ENCODE peak calls at places on chromosomes 7 and 10, in seven cellular contexts. Q is tibial artery; C is CD4-positive, CD25-positive, alpha-beta regulatory T cell; R is stimulated activated CD4-positive, alpha-beta T cell treated with anti-CD3 and anti-CD28 coated beads, Interleukin-2, amount 100 ng/mL, for 48 hours; L is cerebellum; T is HCT116; U is HS-27A. X is an unnamed sample.

GRCh38 chr10:30282226-30282625 is 66.9 kb downstream of the MTPAP start:
- DNase-seq in Q (no peak), C (no peak), R (no peak), L (no peak), T (no peak), U (no peak), X (no peak)

GRCh38 chr10:97140887-97141745 is 44.6 kb downstream of the SLIT1 start:
- DNase-seq in Q (no peak), C (no peak), R (no peak), L (no peak), T (no peak), U (no peak), X (no peak)

GRCh38 chr7:121634356-121634755 is 238.2 kb upstream of the FAM3C start:
- DNase-seq in Q (no peak), C (no peak), R (no peak), L (no peak), T (no peak), U (no peak), X (no peak)

GRCh38 chr10:32266979-32267378 is 80.0 kb downstream of the EPC1 start:
- DNase-seq in Q (no peak), C (no peak), R (no peak), L (no peak), T (no peak), U (no peak), X (no peak)

GRCh38 chr7:207418-208127 is 15.2 kb downstream of the FAM20C start:
- DNase-seq in Q (no peak), C (no peak), R (no peak), L (no peak), T (no peak), U (no peak), X (no peak)

GRCh38 chr10:15897282-15897681 is 37.0 kb upstream of the MINDY3 start:
- DNase-seq in Q (no peak), C (no peak), R (no peak), L (no peak), T (no peak), U (no peak), X (no peak)

GRCh38 chr7:1567893-1568292 is 1.9 kb downstream of the PSMG3 start:
- DNase-seq in Q (no peak), C (no peak), R (no peak), L (no peak), T (no peak), U (no peak), X (no peak)

GRCh38 chr7:16839646-16840045 is 34.8 kb upstream of the AGR2 start:
- DNase-seq in Q (no peak), C (no peak), R (no peak), L (no peak), T (no peak), U (no peak), X (no peak)

GRCh38 chr10:113283189-113283588 is 269.7 kb upstream of the HABP2 start:
- DNase-seq in Q (no peak), C (no peak), R (no peak), L (no peak), T (peak), U (no peak), X (no peak)

GRCh38 chr7:1290262-1291039 is 57.8 kb downstream of the UNCX start:
- DNase-seq in Q (no peak), C (peak), R (no peak), L (peak), T (no peak), U (no peak), X (no peak)

GRCh38 chr7:116807011-116807560 is 55.3 kb upstream of the CAPZA2 start:
- DNase-seq in Q (no peak), C (no peak), R (no peak), L (no peak), T (no peak), U (no peak), X (no peak)